ENCODE peak calls at places on chromosomes 12 and 14, in nine cellular contexts. P is upper lobe of right lung, V is GM23248, C is uterus, I is HAP-1, U is transverse colon, N is iPS DF 6.9, F is cardiac muscle cell, D is fibroblast of lung. T is an unnamed sample. For H3K36me3, H3K4me1 and H3K27me3, the result is how much of the 10 kb centered on the place peaks cover.

GRCh38 chr14:99602054-99602787 is 1.8 kb downstream of the CCDC85C start:
- DNase-seq in D (no peak), C (no peak), N (no peak), P (peak), U (peak), V (peak), I (peak), F (no peak), T (peak)

GRCh38 chr14:54599932-54600331 is 33.0 kb downstream of the SAMD4A start:
- DNase-seq in U (no peak), N (no peak), F (no peak), V (peak), P (no peak), I (no peak), C (no peak), D (no peak), T (peak)

GRCh38 chr14:69996197-69996596 is 117.0 kb downstream of the SMOC1 start:
- DNase-seq in I (no peak), V (peak), N (no peak), P (no peak), D (peak), U (no peak), F (peak), C (no peak), T (no peak)

GRCh38 chr12:3041558-3042164 is 35.5 kb upstream of the TSPAN9 start:
- DNase-seq in V (peak), N (peak), P (no peak), I (peak), U (peak), C (peak), F (peak), D (peak), T (peak)

GRCh38 chr14:99520571-99521081 is 39.4 kb downstream of the CCNK start:
- DNase-seq in U (no peak), N (no peak), F (no peak), I (no peak), D (no peak), P (no peak), V (no peak), C (no peak), T (no peak)

GRCh38 chr12:4909734-4910501 is at the start of gene KCNA1:
- DNase-seq in I (no peak), F (peak), D (peak), N (no peak), P (no peak), V (peak), U (no peak), C (no peak), T (peak)

GRCh38 chr14:58100735-58101368 is 51.2 kb downstream of the ARMH4 start:
- DNase-seq in V (peak), N (no peak), U (no peak), I (no peak), P (no peak), F (peak), D (peak), C (no peak), T (peak)

GRCh38 chr14:104773505-104774452 is 20.8 kb downstream of the SIVA1 start:
- DNase-seq in U (no peak), N (no peak), I (no peak), F (no peak), C (no peak), D (no peak), V (no peak), P (no peak), T (no peak)

GRCh38 chr12:91037301-91037700 is 20.5 kb downstream of the KERA start:
- DNase-seq in P (no peak), D (peak), I (no peak), V (peak), F (no peak), U (no peak), N (no peak), C (no peak), T (peak)

GRCh38 chr12:52539024-52539820 is 13.7 kb downstream of the KRT71 start:
- DNase-seq in I (no peak), N (no peak), U (no peak), V (peak), F (peak), D (peak), P (no peak), C (peak), T (peak)

GRCh38 chr12:56461235-56462159 is 6.9 kb upstream of the SPRYD4 start:
- DNase-seq in N (no peak), U (no peak), V (peak), I (no peak), P (no peak), F (no peak), D (peak), C (no peak), T (peak)

GRCh38 chr12:57772429-57773322 is at the start of gene EEF1AKMT3:
- DNase-seq in V (peak), U (peak), C (peak), P (peak), I (peak), N (no peak), F (peak), D (peak), T (peak)

GRCh38 chr12:123250471-123251383 is 17.5 kb downstream of the MTRFR start:
- DNase-seq in N (no peak), P (peak), C (peak), U (peak), F (no peak), I (peak), V (no peak), D (no peak), T (no peak)

GRCh38 chr14:99524091-99524661 is 43.0 kb downstream of the CCNK start:
- DNase-seq in F (no peak), D (no peak), V (no peak), P (no peak), U (peak), I (peak), N (no peak), C (no peak), T (no peak)

GRCh38 chr12:52232233-52232915 is 669 bp upstream of the KRT7 start:
- DNase-seq in P (peak), I (no peak), F (no peak), D (no peak), V (no peak), N (no peak), C (no peak), U (no peak), T (no peak)

GRCh38 chr12:111867531-111867930 is 25.5 kb downstream of the MAPKAPK5 start:
- DNase-seq in F (no peak), P (no peak), D (no peak), I (no peak), U (no peak), C (no peak), N (no peak), V (no peak), T (no peak)
- H3K36me3 ChIP-seq in F (under half), P (half or more), D (under half), I (half or more), U (under half), C (under half), N (under half), V (half or more), T (half or more)

DNA sequence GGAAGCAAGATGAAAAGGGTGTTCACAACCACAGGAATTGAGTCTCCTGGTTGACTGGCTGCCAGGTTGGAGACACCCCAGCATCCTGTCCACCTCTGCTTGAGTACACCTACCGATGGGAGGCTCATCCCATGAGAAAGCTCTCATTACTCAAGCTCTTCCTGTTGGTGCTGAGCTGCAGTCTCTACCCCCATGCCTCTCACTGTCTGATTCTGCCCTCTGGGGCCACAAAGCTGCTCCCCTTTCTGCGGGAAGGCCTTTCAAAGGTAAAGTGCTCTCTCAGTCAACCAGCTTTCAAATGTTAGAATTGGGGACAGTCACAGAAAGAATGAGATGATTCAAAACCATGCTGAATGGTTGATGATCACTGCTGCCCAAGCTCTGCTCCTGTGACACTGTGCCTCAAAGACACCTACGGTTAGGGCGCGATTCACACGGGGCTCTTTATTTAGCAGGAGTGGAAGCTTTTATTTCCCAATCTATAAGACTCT is 86.2 kb downstream of the IRF2BPL start:
- DNase-seq in V (no peak), C (no peak), I (no peak), N (no peak), P (no peak), F (no peak), D (no peak), U (no peak), T (no peak)
- H3K4me1 ChIP-seq in V (under half), C (under half), I (under half), N (under half), P (under half), F (under half), D (under half), U (under half), T (under half)

DNA sequence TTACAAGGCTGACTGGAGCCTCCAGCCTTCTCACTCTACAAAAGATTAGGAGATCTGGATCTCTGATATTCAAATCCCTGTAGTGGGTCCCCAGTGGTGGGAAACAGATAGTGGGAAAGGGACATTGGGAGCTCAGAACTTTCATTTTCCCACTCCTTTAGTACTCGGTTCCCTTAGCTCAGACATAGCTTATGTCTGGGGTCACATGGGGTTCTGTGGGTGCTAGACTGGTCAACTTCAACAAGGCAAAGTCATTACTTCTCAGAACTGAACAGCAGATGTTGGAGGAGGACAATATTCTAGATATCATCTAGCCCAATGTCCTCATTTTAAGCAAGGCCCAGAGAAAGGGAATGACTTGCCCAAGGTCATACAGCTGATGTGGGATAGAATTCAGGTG is 19.4 kb upstream of the ITGA5 start:
- DNase-seq in P (no peak), V (no peak), D (no peak), C (no peak), N (no peak), F (no peak), I (no peak), U (no peak), T (no peak)
- H3K27me3 ChIP-seq in P (under half), V (under half), D (under half), C (under half), N (under half), F (under half), I (under half), U (under half), T (under half)

GRCh38 chr12:110739488-110739887 is 3.2 kb downstream of the PPP1CC start:
- DNase-seq in U (no peak), N (no peak), D (no peak), P (no peak), F (no peak), I (no peak), C (no peak), V (no peak), T (no peak)
- H3K36me3 ChIP-seq in U (under half), N (under half), D (under half), P (under half), F (under half), I (under half), C (under half), V (under half), T (under half)

DNA sequence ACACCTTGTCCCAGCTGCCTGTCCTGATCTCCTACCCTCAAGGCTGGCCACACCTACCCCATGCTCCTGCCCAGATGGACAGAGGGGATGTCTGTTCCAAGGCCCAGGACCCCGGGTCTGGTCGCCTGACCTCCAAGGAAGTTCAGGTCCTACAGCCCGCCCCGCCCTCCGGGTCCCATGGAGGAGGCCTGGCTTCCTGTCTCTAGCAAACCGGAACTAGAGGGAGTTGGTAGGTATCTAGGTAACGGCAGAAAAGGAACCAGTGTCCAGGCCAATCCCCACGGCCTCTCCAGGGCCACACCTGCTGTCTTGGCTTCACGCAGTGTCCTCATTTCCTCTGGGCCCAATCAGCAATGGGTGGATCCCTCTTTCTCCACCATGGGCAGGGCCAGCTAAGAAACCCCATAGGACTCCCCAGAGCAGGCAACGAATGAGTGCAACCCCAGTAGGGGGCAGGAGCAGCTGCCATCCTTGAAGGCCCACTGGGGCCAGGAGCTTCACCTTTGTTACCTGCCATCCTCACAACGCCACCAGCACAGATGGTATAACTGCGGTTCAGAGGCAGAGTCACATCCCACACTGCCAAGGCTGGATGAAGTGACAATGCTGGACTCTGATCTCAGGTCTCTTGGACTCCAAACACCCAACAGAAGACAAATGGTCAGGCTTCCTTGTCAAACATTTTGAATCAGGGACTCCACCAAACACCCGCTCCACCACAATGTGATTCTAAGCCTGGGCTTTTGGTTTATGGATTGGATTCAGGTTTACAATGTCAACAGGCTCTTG is 25.1 kb upstream of the RPLP0 start:
- DNase-seq in V (no peak), C (no peak), N (no peak), U (peak), F (no peak), P (peak), D (no peak), I (no peak), T (no peak)
- H3K4me1 ChIP-seq in V (under half), C (under half), N (under half), U (half or more), F (under half), P (half or more), D (under half), I (under half), T (half or more)

DNA sequence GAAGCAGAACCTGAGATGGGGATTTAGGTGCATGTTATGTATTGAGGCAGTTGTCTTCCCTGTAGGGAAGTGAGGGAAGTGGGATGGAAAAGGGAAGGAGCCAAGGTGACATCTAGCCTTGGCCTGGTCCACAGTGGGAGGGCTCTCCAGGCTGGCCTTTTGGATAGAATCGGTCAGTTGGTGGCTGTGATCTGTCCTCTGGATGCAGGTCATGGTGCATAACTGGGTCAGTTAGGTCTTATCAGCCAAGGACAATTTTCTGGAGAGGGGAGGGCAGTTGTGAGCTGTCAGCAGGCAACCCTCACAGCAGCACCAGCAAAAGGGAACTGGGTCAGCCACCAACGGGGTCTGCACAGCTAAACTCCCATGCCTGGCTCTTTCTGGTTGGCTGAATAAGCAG is 9.6 kb downstream of the SERPINA12 start:
- DNase-seq in V (no peak), D (no peak), N (no peak), P (no peak), U (no peak), I (no peak), F (no peak), C (no peak), T (no peak)
- H3K27me3 ChIP-seq in V (under half), D (under half), N (under half), P (under half), U (under half), I (under half), F (under half), C (under half), T (under half)

GRCh38 chr14:89983375-89983774 is 27.6 kb downstream of the TDP1 start:
- DNase-seq in V (no peak), D (no peak), P (no peak), N (no peak), U (no peak), C (no peak), F (no peak), I (no peak), T (no peak)

GRCh38 chr14:89973234-89973823 is 17.6 kb downstream of the TDP1 start:
- DNase-seq in P (no peak), F (peak), U (peak), I (peak), D (peak), V (peak), C (peak), N (no peak), T (peak)

GRCh38 chr14:89977668-89978067 is 21.9 kb downstream of the TDP1 start:
- DNase-seq in N (no peak), V (no peak), I (no peak), C (no peak), U (no peak), F (peak), D (no peak), P (no peak), T (no peak)
- H3K36me3 ChIP-seq in N (under half), V (under half), I (under half), C (under half), U (under half), F (half or more), D (under half), P (under half), T (under half)

GRCh38 chr14:61350871-61351270 is 29.5 kb downstream of the PRKCH start:
- DNase-seq in N (no peak), C (no peak), F (no peak), V (no peak), U (no peak), D (no peak), P (no peak), I (no peak), T (no peak)

GRCh38 chr14:61351457-61351856 is 30.1 kb downstream of the PRKCH start:
- DNase-seq in D (no peak), P (no peak), V (no peak), F (no peak), I (no peak), U (no peak), N (no peak), C (no peak), T (no peak)

GRCh38 chr14:61358812-61359211 is 37.4 kb downstream of the PRKCH start:
- DNase-seq in I (no peak), U (no peak), C (no peak), D (no peak), P (no peak), F (no peak), V (no peak), N (no peak), T (no peak)

GRCh38 chr14:61357118-61357517 is 35.7 kb downstream of the PRKCH start:
- DNase-seq in F (no peak), D (no peak), V (no peak), U (no peak), I (no peak), P (no peak), C (no peak), N (no peak), T (no peak)

GRCh38 chr14:61355892-61356325 is 34.5 kb downstream of the PRKCH start:
- DNase-seq in N (peak), F (peak), D (peak), P (no peak), I (no peak), V (peak), C (peak), U (no peak), T (no peak)
- H3K4me1 ChIP-seq in N (under half), F (under half), D (under half), P (under half), I (under half), V (under half), C (under half), U (under half), T (under half)

GRCh38 chr14:103271189-103271588 is 62.8 kb upstream of the EIF5 start:
- DNase-seq in I (no peak), D (no peak), C (no peak), P (no peak), F (no peak), V (no peak), N (no peak), U (no peak), T (no peak)

GRCh38 chr14:103279129-103280025 is 54.7 kb upstream of the EIF5 start:
- DNase-seq in U (no peak), N (no peak), V (peak), D (no peak), P (no peak), I (no peak), F (no peak), C (no peak), T (no peak)

GRCh38 chr14:103273847-103274615 is 60.0 kb upstream of the EIF5 start:
- DNase-seq in V (no peak), C (no peak), U (no peak), D (no peak), I (no peak), P (no peak), F (no peak), N (no peak), T (no peak)

GRCh38 chr14:103273145-103273846 is 60.7 kb upstream of the EIF5 start:
- DNase-seq in C (no peak), F (no peak), D (no peak), U (peak), I (no peak), N (no peak), P (no peak), V (peak), T (no peak)

GRCh38 chr14:103275000-103275399 is 59.0 kb upstream of the EIF5 start:
- DNase-seq in D (no peak), I (no peak), U (no peak), V (no peak), C (no peak), N (no peak), F (no peak), P (no peak), T (no peak)
- H3K27me3 ChIP-seq in D (under half), I (under half), U (half or more), V (under half), C (under half), N (under half), F (under half), P (half or more), T (under half)

T was measured in adipocyte.